ENCODE peak calls at places on chromosome 16, in six cellular contexts. R is GM23338, V is body of pancreas, L is PC-3, C is A549, P is GM12878. A is an unnamed sample.

GRCh38 chr16:535446-536405 is 8.2 kb downstream of the CAPN15 start:
- DNase-seq in L (peak; percentile 84), C (peak; percentile 58), V (peak; percentile 37), R (no peak), P (no peak), A (peak; percentile 100)

GRCh38 chr16:23401142-23401541 is 51.8 kb downstream of the COG7 start:
- DNase-seq in C (no peak), P (no peak), V (peak; percentile 90), L (no peak), R (no peak), A (no peak)

GRCh38 chr16:68434654-68435210 is 13.6 kb downstream of the SMPD3 start:
- DNase-seq in V (no peak), C (no peak), R (no peak), P (no peak), L (peak; percentile 37), A (no peak)

GRCh38 chr16:14063618-14064581 is 7.2 kb upstream of the MRTFB start:
- DNase-seq in R (no peak), V (no peak), C (no peak), L (no peak), P (no peak), A (no peak)

GRCh38 chr16:71572497-71573116 is 4.3 kb downstream of the TAT start:
- DNase-seq in R (no peak), C (peak; percentile 60), V (peak; percentile 30), L (no peak), P (no peak), A (no peak)

GRCh38 chr16:11484691-11485258 is 101.9 kb downstream of the LITAF start:
- DNase-seq in R (no peak), L (no peak), V (no peak), C (no peak), P (no peak), A (peak; percentile 95)

GRCh38 chr16:81394966-81395655 is 49.5 kb upstream of the CMIP start:
- DNase-seq in R (no peak), P (no peak), V (no peak), C (no peak), L (no peak), A (no peak)

GRCh38 chr16:57999366-57999970 is 1.0 kb downstream of the ZNF319 start:
- DNase-seq in V (no peak), L (no peak), P (no peak), C (peak; percentile 31), R (no peak), A (peak; percentile 95)

GRCh38 chr16:26365555-26365954 is 673.8 kb downstream of the HS3ST4 start:
- DNase-seq in V (no peak), P (no peak), L (no peak), C (no peak), R (no peak), A (no peak)

GRCh38 chr16:76955629-76956028 is 235.4 kb upstream of the MON1B start:
- DNase-seq in C (no peak), R (no peak), L (peak; percentile 67), P (no peak), V (no peak), A (no peak)

GRCh38 chr16:10521681-10522274 is 58.6 kb downstream of the EMP2 start:
- DNase-seq in L (peak; percentile 38), P (no peak), R (peak; percentile 83), C (peak; percentile 69), V (peak; percentile 71), A (peak; percentile 90)

GRCh38 chr16:72972878-72973571 is 74.9 kb downstream of the ZFHX3 start:
- DNase-seq in C (no peak), L (peak; percentile 26), R (no peak), V (no peak), P (no peak), A (no peak)

GRCh38 chr16:77271532-77272426 is 72.6 kb downstream of the SYCE1L start:
- DNase-seq in C (no peak), R (no peak), P (no peak), V (peak; percentile 26), L (no peak), A (no peak)

GRCh38 chr16:84237994-84238750 is 1.6 kb downstream of the KCNG4 start:
- DNase-seq in V (no peak), L (no peak), R (no peak), C (no peak), P (no peak), A (peak; percentile 54)

GRCh38 chr16:51267676-51268075 is 116.6 kb upstream of the SALL1 start:
- DNase-seq in L (no peak), R (no peak), V (no peak), C (no peak), P (no peak), A (no peak)

GRCh38 chr16:11994187-11995119 is 17.9 kb downstream of the SNX29 start:
- DNase-seq in C (no peak), P (no peak), V (peak; percentile 62), R (no peak), L (no peak), A (peak; percentile 39)

GRCh38 chr16:48596326-48596725 is 13.7 kb downstream of the N4BP1 start:
- DNase-seq in V (no peak), C (no peak), L (no peak), R (no peak), P (no peak), A (no peak)

GRCh38 chr16:89749637-89750036 is 28.3 kb downstream of the ZNF276 start:
- DNase-seq in L (no peak), R (no peak), C (no peak), P (no peak), V (peak; percentile 42), A (peak; percentile 45)

GRCh38 chr16:72989203-72989991 is 58.5 kb downstream of the ZFHX3 start:
- DNase-seq in C (no peak), L (peak; percentile 94), R (no peak), P (no peak), V (peak; percentile 53), A (peak; percentile 88)

DNA sequence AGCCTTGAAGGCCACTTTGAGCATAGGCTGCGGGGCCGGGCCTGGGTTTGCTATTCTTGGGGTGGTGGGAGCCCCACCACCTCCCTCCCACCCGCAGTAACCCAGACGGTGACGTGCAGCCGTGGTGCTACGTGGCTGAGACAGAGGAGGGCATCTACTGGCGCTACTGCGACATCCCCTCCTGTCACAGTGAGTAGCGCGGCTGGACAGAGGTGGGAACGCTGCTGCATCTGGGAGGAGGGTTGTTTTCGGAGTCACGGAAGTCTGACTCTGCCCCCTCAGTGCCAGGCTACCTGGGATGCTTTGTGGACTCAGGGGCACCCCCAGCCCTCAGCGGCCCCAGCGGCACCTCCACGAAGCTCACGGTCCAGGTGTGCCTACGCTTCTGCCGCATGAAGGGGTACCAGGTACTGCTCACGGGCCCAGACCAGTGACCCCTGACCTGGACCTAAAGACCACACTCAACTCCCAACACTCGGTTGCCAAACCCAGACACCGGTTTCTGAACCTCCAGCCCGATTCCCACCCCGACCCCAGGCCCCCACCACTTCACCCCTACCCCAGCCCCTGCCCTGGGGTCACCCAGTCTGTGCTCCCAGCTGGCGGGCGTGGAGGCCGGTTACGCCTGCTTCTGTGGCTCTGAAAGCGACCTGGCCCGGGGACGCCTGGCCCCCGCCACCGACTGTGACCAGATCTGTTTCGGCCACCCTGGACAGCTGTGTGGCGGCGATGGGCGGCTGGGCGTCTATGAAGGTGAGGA is 2.1 kb downstream of the KREMEN2 start:
- DNase-seq in R (no peak), P (no peak), V (no peak), C (no peak), L (no peak), A (peak; percentile 87)
- H3K4me1 ChIP-seq in R (peaks cover 20% of the 10 kb centered on the region), P (peaks cover 41% of the 10 kb centered on the region), V (peaks cover 68% of the 10 kb centered on the region), C (peaks cover 26% of the 10 kb centered on the region), L (peaks cover 22% of the 10 kb centered on the region), A (peaks cover 4% of the 10 kb centered on the region)

GRCh38 chr16:8519643-8520042 is 70.7 kb downstream of the TMEM114 start:
- DNase-seq in L (no peak), C (no peak), P (no peak), R (no peak), V (peak; percentile 44), A (no peak)
- TF ChIP-seq CTCF in L (no peak), C (no peak), P (no peak), R (no peak), V (no peak), A (no peak)

GRCh38 chr16:1914084-1914608 is 4.1 kb downstream of the HS3ST6 start:
- DNase-seq in P (no peak), R (no peak), L (no peak), V (no peak), C (no peak), A (peak; percentile 80)
- H3K4me1 ChIP-seq in P (no peaks in the 10 kb centered on the region), R (peaks cover 18% of the 10 kb centered on the region), L (peaks cover 11% of the 10 kb centered on the region), V (peaks cover 25% of the 10 kb centered on the region), C (peaks cover 39% of the 10 kb centered on the region), A (no peaks in the 10 kb centered on the region)

DNA sequence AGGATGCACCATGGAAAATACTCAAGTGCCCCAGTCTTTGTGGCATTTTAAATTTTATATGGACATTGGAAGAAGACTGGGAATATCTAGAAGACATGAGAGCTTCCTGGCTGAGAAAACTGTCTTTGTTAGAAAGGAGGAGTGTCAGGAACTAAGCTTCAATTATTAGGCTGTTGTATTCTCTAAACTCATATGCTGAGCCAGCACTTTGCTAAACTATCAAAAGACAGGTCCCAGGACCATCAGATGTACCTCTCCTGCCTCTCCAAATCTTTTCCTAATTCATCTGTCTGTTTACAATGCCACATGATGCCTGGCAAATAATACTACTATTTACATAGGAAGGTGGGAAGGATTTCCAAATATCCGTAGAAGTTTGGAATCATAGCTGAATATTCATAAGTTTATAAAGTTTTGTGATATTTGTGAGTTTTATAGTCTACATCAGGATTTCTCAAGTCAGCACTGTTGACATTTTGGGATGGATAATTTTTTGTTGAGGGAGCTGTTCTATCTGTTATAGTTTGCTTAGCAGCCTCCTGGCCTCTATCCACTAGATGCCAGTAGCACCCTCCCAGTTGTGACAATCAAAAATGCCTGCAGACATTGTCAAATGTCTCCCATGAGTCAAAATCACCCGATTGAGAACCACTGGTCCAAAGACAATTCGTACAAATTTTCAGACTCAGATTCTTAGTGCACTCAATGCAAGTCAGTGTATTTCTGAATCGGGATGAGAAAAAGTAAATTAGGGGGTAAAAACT is 61.2 kb upstream of the NETO2 start:
- DNase-seq in C (peak; percentile 5), V (no peak), R (peak; percentile 2), L (peak; percentile 7), P (no peak), A (no peak)
- TF ChIP-seq CTCF in C (no peak), V (no peak), R (peak; percentile 37), L (peak; percentile 22), P (no peak), A (no peak)

A was measured in osteoblast.